ENCODE peak calls at places on chromosomes 12 and 14, in five cellular contexts. Y is progenitor cell of endocrine pancreas; Z is COR-L47; P is NCI-H2029 treated with DMSO at 0.1 percent for 48 hours; E is stimulated activated CD8-positive, alpha-beta memory T cell treated with anti-CD3 and anti-CD28 coated beads, Interleukin-15, amount 100 ng/mL, for 1 hour. H is an unnamed sample.

GRCh38 chr12:47816646-47817271 is 2.9 kb downstream of the HDAC7 start:
- DNase-seq in E (no peak), Z (no peak), Y (no peak), P (no peak), H (no peak)

GRCh38 chr12:108289342-108290131 is 49.6 kb downstream of the CMKLR1 start:
- DNase-seq in P (no peak), E (no peak), Z (no peak), Y (no peak), H (no peak)

GRCh38 chr12:114355389-114356088 is 50.4 kb downstream of the TBX5 start:
- DNase-seq in P (no peak), Z (no peak), Y (no peak), E (no peak), H (no peak)

GRCh38 chr14:73125746-73126145 is 10.6 kb upstream of the PSEN1 start:
- DNase-seq in E (no peak), P (no peak), Z (no peak), Y (no peak), H (no peak)

GRCh38 chr12:98916106-98916505 is 271.0 kb downstream of the APAF1 start:
- DNase-seq in P (no peak), Z (no peak), Y (no peak), E (no peak), H (no peak)

GRCh38 chr14:74804219-74804825 is 41.2 kb downstream of the YLPM1 start:
- DNase-seq in Y (no peak), E (no peak), P (no peak), Z (peak; percentile 2), H (no peak)

GRCh38 chr12:8648598-8649205 is 13.9 kb downstream of the MFAP5 start:
- DNase-seq in E (peak; percentile 4), P (no peak), Z (no peak), Y (no peak), H (no peak)

GRCh38 chr14:46596236-46596635 is 55.3 kb downstream of the RPL10L start:
- DNase-seq in Y (no peak), E (no peak), P (no peak), Z (no peak), H (no peak)

GRCh38 chr14:105011312-105011990 is 9.4 kb downstream of the CDCA4 start:
- DNase-seq in Y (no peak), E (no peak), Z (no peak), P (no peak), H (no peak)

GRCh38 chr14:77554816-77555599 is 56.4 kb upstream of the ISM2 start:
- DNase-seq in E (no peak), Y (no peak), Z (no peak), P (no peak), H (no peak)

GRCh38 chr12:53224268-53224896 is 7.6 kb downstream of the RARG start:
- DNase-seq in P (no peak), E (no peak), Y (no peak), Z (peak; percentile 42), H (no peak)

GRCh38 chr12:112430929-112431328 is 12.2 kb downstream of the PTPN11 start:
- DNase-seq in P (no peak), Y (no peak), Z (no peak), E (no peak), H (no peak)

GRCh38 chr12:6871052-6871957 is 1.8 kb downstream of the SPSB2 start:
- DNase-seq in P (no peak), Z (no peak), Y (no peak), E (no peak), H (peak; percentile 25)

GRCh38 chr14:87097021-87097420 is 896.0 kb downstream of the GALC start:
- DNase-seq in E (no peak), Z (no peak), P (no peak), Y (no peak), H (no peak)

GRCh38 chr12:130832561-130833209 is 6.4 kb downstream of the STX2 start:
- DNase-seq in P (peak; percentile 2), Y (no peak), E (no peak), Z (no peak), H (no peak)

GRCh38 chr12:32918890-32919791 is 22.6 kb upstream of the PKP2 start:
- DNase-seq in E (no peak), Z (peak; percentile 29), Y (no peak), P (peak; percentile 10), H (peak; percentile 97)

GRCh38 chr12:16950041-16950677 is 344.2 kb upstream of the LMO3 start:
- DNase-seq in E (no peak), Z (no peak), Y (no peak), P (no peak), H (no peak)

GRCh38 chr12:65147312-65147905 is 22.0 kb upstream of the LEMD3 start:
- DNase-seq in Y (no peak), P (no peak), E (no peak), Z (no peak), H (no peak)

GRCh38 chr14:103185051-103186027 is 62.1 kb downstream of the TNFAIP2 start:
- DNase-seq in P (no peak), E (no peak), Z (peak; percentile 26), Y (no peak), H (no peak)

GRCh38 chr12:116856729-116857128 is 24.5 kb downstream of the HRK start:
- DNase-seq in Z (no peak), Y (no peak), P (no peak), E (no peak), H (no peak)